ENCODE peak calls at places on chromosomes 6 and 20, in four cellular contexts. E is stimulated activated CD8-positive, alpha-beta memory T cell treated with anti-CD3 and anti-CD28 coated beads, Interleukin-12 subunit alpha, Interleukin-12 subunit beta, amount 100 ng/mL, for 4 hours; S is pancreas; K is upper lobe of right lung. G is an unnamed sample.

GRCh38 chr6:24339932-24340331 is 17.9 kb downstream of the DCDC2 start:
- DNase-seq in K (no peak), E (no peak), S (no peak), G (no peak)

GRCh38 chr20:38129893-38130609 is 35.0 kb downstream of the TGM2 start:
- DNase-seq in S (no peak), K (peak; percentile 48), E (no peak), G (no peak)

GRCh38 chr6:148427333-148427732 is 84.7 kb downstream of the SASH1 start:
- DNase-seq in K (no peak), S (no peak), E (no peak), G (no peak)

GRCh38 chr6:22756365-22756764 is 187.0 kb downstream of the HDGFL1 start:
- DNase-seq in K (no peak), E (no peak), S (no peak), G (no peak)

GRCh38 chr6:815348-815738 is 122.4 kb upstream of the EXOC2 start:
- DNase-seq in S (no peak), E (no peak), K (no peak), G (no peak)

GRCh38 chr6:105642708-105643107 is 239.8 kb upstream of the PREP start:
- DNase-seq in E (no peak), K (no peak), S (no peak), G (no peak)

GRCh38 chr6:17492350-17492749 is 99.0 kb downstream of the CAP2 start:
- DNase-seq in E (no peak), K (no peak), S (no peak), G (no peak)

GRCh38 chr20:62066983-62067433 is 1.3 kb upstream of the TAF4 start:
- DNase-seq in S (no peak), K (no peak), E (no peak), G (peak; percentile 50)

GRCh38 chr20:51810155-51811039 is 8.1 kb upstream of the SALL4 start:
- DNase-seq in S (no peak), K (no peak), E (no peak), G (no peak)

GRCh38 chr6:18118330-18118729 is 4.1 kb downstream of the NHLRC1 start:
- DNase-seq in E (no peak), K (no peak), S (peak; percentile 28), G (no peak)

GRCh38 chr20:57162253-57162652 is 104.2 kb downstream of the BMP7 start:
- DNase-seq in S (no peak), E (no peak), K (no peak), G (peak; percentile 38)